ENCODE peak calls at places on chromosomes 5 and 9, in seven cellular contexts. Z, R, W, N, O, M and J are unnamed samples.

GRCh38 chr5:5473224-5473623 is 50.7 kb downstream of the ICE1 start:
- DNase-seq in O (no peak), Z (no peak), R (no peak), M (no peak), N (no peak), W (no peak), J (no peak)

GRCh38 chr9:127729522-127730256 is 5.4 kb downstream of the TOR2A start:
- DNase-seq in W (no peak), Z (no peak), N (no peak), R (no peak), M (no peak), O (peak), J (no peak)

GRCh38 chr9:34522971-34523797 is at the start of gene ENHO:
- DNase-seq in R (peak), W (peak), N (no peak), M (peak), O (peak), Z (peak), J (peak)

GRCh38 chr9:107174441-107174840 is 108.6 kb upstream of the RAD23B start:
- DNase-seq in Z (no peak), O (no peak), W (no peak), M (no peak), R (no peak), N (no peak), J (no peak)

GRCh38 chr5:38453506-38453905 is 102.9 kb downstream of the LIFR start:
- DNase-seq in R (no peak), W (no peak), N (peak), O (no peak), Z (no peak), M (no peak), J (no peak)

GRCh38 chr9:126604059-126604685 is 9.6 kb upstream of the LMX1B start:
- DNase-seq in Z (no peak), R (no peak), N (no peak), M (no peak), O (no peak), W (no peak), J (no peak)

GRCh38 chr9:136326061-136326776 is 1.1 kb upstream of the GPSM1 start:
- DNase-seq in M (no peak), N (no peak), W (no peak), Z (peak), O (no peak), R (no peak), J (peak)

GRCh38 chr9:131278421-131279111 is 2.3 kb upstream of the FAM78A start:
- DNase-seq in O (no peak), Z (no peak), N (no peak), M (peak), W (no peak), R (no peak), J (no peak)

GRCh38 chr9:37899041-37899440 is 4.9 kb downstream of the SLC25A51 start:
- DNase-seq in M (no peak), W (no peak), N (no peak), O (no peak), R (no peak), Z (no peak), J (no peak)

GRCh38 chr9:37201581-37201980 is 81.2 kb downstream of the ZCCHC7 start:
- DNase-seq in M (no peak), Z (peak), O (no peak), R (no peak), W (no peak), N (no peak), J (no peak)

GRCh38 chr5:40410231-40410861 is 269.4 kb upstream of the PTGER4 start:
- DNase-seq in R (no peak), N (no peak), O (no peak), W (no peak), M (no peak), Z (no peak), J (no peak)

GRCh38 chr9:99255651-99256050 is 33.6 kb downstream of the SEC61B start:
- DNase-seq in N (no peak), M (no peak), R (no peak), O (no peak), W (no peak), Z (no peak), J (no peak)

GRCh38 chr9:15253197-15253596 is 53.8 kb downstream of the TTC39B start:
- DNase-seq in M (no peak), Z (peak), O (no peak), W (no peak), R (no peak), N (no peak), J (no peak)

GRCh38 chr5:143403357-143403606 is 204 bp downstream of the NR3C1 start:
- DNase-seq in W (no peak), N (no peak), R (no peak), M (peak), Z (no peak), O (no peak), J (no peak)

GRCh38 chr5:76766746-76767145 is 50.8 kb downstream of the F2R start:
- DNase-seq in M (no peak), W (peak), Z (no peak), R (no peak), O (no peak), N (no peak), J (no peak)

GRCh38 chr5:37110128-37110527 is 139.0 kb downstream of the CPLANE1 start:
- DNase-seq in N (no peak), R (no peak), W (no peak), Z (no peak), O (no peak), M (no peak), J (no peak)

GRCh38 chr9:3848445-3849114 is 322.8 kb upstream of the RFX3 start:
- DNase-seq in O (peak), M (no peak), W (no peak), N (no peak), R (peak), Z (peak), J (peak)

GRCh38 chr9:20316372-20316771 is 305.9 kb downstream of the MLLT3 start:
- DNase-seq in N (no peak), W (no peak), R (no peak), M (no peak), O (no peak), Z (no peak), J (no peak)

GRCh38 chr9:20317701-20318100 is 304.6 kb downstream of the MLLT3 start:
- DNase-seq in O (no peak), W (no peak), R (no peak), Z (no peak), N (no peak), M (no peak), J (no peak)

GRCh38 chr9:20315672-20316071 is 306.6 kb downstream of the MLLT3 start:
- DNase-seq in M (no peak), N (no peak), O (no peak), W (no peak), R (no peak), Z (no peak), J (no peak)

GRCh38 chr9:20312732-20313131 is 309.6 kb downstream of the MLLT3 start:
- DNase-seq in Z (no peak), W (no peak), O (no peak), N (no peak), R (peak), M (no peak), J (no peak)

GRCh38 chr9:20314981-20315380 is 307.3 kb downstream of the MLLT3 start:
- DNase-seq in W (no peak), N (no peak), M (no peak), O (no peak), R (no peak), Z (no peak), J (no peak)
- TF ChIP-seq REST in W (no peak), N (no peak), M (no peak), O (no peak), R (no peak), Z (no peak), J (no peak)

GRCh38 chr5:115272297-115272958 is 9.8 kb upstream of the PGGT1B start:
- DNase-seq in N (no peak), O (no peak), R (no peak), Z (no peak), W (no peak), M (no peak), J (no peak)

GRCh38 chr5:115271295-115272060 is 8.8 kb upstream of the PGGT1B start:
- DNase-seq in R (no peak), M (no peak), O (no peak), W (no peak), Z (no peak), N (no peak), J (no peak)

GRCh38 chr5:115274584-115274983 is 11.9 kb upstream of the PGGT1B start:
- DNase-seq in M (no peak), W (no peak), O (no peak), N (no peak), R (no peak), Z (no peak), J (no peak)
- H3K4me2 ChIP-seq in M (no peak), W (no peak), O (no peak), N (no peak), R (no peak), Z (no peak), J (no peak)

DNA sequence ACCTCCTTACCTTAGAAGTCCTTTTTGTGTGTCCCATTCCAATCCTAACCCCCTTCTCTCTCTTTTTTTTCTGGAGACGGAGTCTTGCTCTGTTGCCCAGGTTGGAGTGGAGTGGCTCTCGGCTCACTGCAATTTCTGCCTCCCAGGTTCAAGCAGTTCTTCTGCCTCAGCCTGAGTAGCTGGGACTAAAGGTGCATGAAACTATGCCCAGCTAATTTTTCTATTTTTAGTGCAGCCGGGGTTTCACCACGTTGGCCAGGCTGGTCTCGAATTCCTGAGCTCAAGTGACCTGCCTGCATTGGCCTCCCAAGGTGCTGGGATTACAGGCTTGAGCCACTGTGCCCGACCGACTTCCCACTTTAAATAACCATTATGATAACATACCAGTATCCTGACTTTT is 17.5 kb downstream of the TMEM38B start:
- DNase-seq in M (no peak), Z (no peak), W (no peak), R (no peak), N (no peak), O (no peak), J (no peak)
- TF ChIP-seq REST in M (no peak), Z (no peak), W (no peak), R (no peak), N (no peak), O (no peak), J (no peak)

GRCh38 chr5:34813473-34813872 is 25.5 kb upstream of the TTC23L start:
- DNase-seq in M (no peak), O (no peak), W (no peak), Z (no peak), N (no peak), R (no peak), J (no peak)

GRCh38 chr5:34806532-34806931 is 32.4 kb upstream of the TTC23L start:
- DNase-seq in N (no peak), R (no peak), O (no peak), Z (peak), M (no peak), W (no peak), J (no peak)

DNA sequence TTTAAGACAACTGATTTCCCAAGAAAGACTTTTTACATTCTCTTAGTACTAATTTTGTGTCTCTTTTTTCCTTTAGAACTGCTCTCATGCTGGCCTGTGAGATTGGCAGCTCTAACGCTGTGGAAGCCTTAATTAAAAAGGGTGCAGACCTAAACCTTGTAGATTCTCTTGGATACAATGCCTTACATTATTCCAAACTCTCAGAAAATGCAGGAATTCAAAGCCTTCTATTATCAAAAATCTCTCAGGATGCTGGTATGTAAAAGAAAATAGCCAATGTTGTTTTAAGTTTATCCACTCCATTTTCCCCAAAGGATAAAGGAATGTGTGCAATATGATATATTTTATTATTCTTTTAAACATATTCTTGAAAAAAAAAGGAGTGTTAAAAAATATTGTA is 27.3 kb upstream of the TTC23L start:
- DNase-seq in N (no peak), O (no peak), M (no peak), R (no peak), W (no peak), Z (no peak), J (no peak)
- H3K4me2 ChIP-seq in N (no peak), O (no peak), M (no peak), R (no peak), W (no peak), Z (no peak), J (peak)

GRCh38 chr5:98309785-98310566 is 463.5 kb upstream of the RGMB start:
- DNase-seq in W (peak), M (no peak), Z (peak), O (peak), N (peak), R (peak), J (no peak)
- TF ChIP-seq REST in W (no peak), M (no peak), Z (no peak), O (no peak), N (no peak), R (no peak), J (peak)

GRCh38 chr9:95516221-95516735 is 493 bp downstream of the PTCH1 start:
- DNase-seq in M (peak), O (no peak), N (no peak), W (no peak), R (no peak), Z (peak), J (peak)

GRCh38 chr9:95517559-95517933 is 775 bp upstream of the PTCH1 start:
- DNase-seq in O (no peak), R (no peak), N (no peak), M (no peak), Z (no peak), W (no peak), J (no peak)

GRCh38 chr9:95516736-95517558 is at the start of gene PTCH1:
- DNase-seq in N (no peak), R (peak), W (no peak), Z (peak), M (peak), O (no peak), J (peak)

GRCh38 chr9:95515272-95516113 is 1.3 kb downstream of the PTCH1 start:
- DNase-seq in W (no peak), N (no peak), Z (peak), M (no peak), O (no peak), R (no peak), J (peak)

GRCh38 chr9:95518026-95518425 is 1.3 kb upstream of the PTCH1 start:
- DNase-seq in O (no peak), R (no peak), M (no peak), N (no peak), W (no peak), Z (no peak), J (no peak)
- H3K4me2 ChIP-seq in O (no peak), R (no peak), M (no peak), N (no peak), W (no peak), Z (no peak), J (no peak)

GRCh38 chr5:135217669-135218485 is 181.2 kb downstream of the MACROH2A1 start:
- DNase-seq in Z (peak), W (no peak), M (peak), O (no peak), N (no peak), R (no peak), J (no peak)

GRCh38 chr5:135216813-135217154 is 182.2 kb downstream of the MACROH2A1 start:
- DNase-seq in Z (no peak), N (no peak), M (no peak), W (no peak), O (no peak), R (no peak), J (no peak)

GRCh38 chr5:135215617-135215995 is 181.6 kb upstream of the PITX1 start:
- DNase-seq in R (no peak), M (no peak), W (no peak), Z (no peak), N (no peak), O (no peak), J (no peak)

GRCh38 chr5:135214897-135215616 is 181.0 kb upstream of the PITX1 start:
- DNase-seq in W (no peak), M (no peak), N (no peak), Z (no peak), O (no peak), R (no peak), J (peak)

DNA sequence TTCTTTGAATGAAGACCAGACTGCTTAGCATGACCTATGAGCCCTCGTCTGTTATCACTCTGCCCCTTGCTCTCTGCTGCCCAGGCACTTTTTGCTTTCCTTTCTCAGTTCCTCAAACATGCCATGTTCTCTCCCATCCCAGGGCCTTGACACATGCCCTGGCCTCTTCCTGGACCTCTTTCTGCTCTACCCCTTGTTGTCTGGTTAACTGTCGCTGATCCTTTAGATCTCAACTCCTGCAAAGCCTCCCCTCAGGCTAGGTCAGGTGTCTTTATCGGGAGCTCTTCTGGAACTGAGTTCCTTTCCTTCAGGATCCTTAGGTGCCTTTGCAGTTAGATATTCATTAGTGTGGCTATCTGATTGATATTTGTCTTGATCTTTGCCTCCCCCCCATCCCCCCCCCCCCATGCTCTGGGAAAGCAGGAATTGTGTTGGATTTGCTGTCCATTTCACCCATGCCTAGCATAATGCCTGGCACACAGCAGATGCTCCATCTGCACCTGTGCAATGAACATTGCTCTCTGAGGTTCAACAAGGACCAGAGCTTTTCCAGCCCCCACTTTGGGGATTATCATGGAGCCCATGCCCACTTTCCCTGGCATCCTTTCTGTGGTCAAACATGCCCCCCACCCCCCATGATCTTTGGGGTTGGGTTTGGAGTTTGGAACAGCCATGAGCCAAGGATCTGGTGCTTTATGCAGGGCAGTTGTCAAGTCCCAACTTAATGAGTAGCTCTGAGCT is 182.2 kb upstream of the PITX1 start:
- DNase-seq in M (no peak), W (no peak), R (no peak), N (no peak), O (no peak), Z (no peak), J (no peak)
- TF ChIP-seq REST in M (no peak), W (no peak), R (no peak), N (no peak), O (no peak), Z (no peak), J (no peak)

GRCh38 chr5:133818869-133819600 is 149.4 kb downstream of the C5orf15 start:
- DNase-seq in Z (no peak), W (no peak), R (no peak), N (no peak), M (no peak), O (no peak), J (no peak)

GRCh38 chr5:133820516-133820915 is 147.9 kb downstream of the C5orf15 start:
- DNase-seq in Z (no peak), R (no peak), M (no peak), N (no peak), W (no peak), O (no peak), J (no peak)

GRCh38 chr5:133821889-133822288 is 146.5 kb downstream of the C5orf15 start:
- DNase-seq in W (no peak), N (no peak), M (no peak), Z (no peak), O (no peak), R (no peak), J (no peak)

GRCh38 chr5:133819977-133820471 is 148.4 kb downstream of the C5orf15 start:
- DNase-seq in Z (no peak), W (no peak), N (no peak), M (no peak), O (no peak), R (no peak), J (no peak)

DNA sequence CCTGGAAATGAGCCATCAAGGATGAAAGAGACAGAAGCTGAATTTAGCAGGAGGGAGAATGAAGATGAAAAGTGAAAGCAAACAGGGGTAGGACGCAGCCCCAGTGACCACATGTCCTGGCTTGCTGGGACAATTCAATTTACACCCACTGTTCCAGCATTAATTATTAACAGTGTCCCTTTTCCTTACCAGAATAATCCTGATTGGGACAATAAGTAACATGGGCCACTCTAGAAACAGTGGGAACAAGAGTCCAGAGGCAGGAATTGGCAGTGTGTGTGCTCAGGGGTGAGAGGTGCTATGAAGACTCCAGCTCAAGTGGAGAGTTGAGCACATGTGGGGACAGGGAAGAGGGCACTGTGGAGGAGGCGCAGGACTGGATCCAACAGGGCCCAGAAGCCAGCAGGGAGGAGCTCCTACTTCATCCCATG is 147.1 kb downstream of the C5orf15 start:
- DNase-seq in Z (no peak), M (no peak), N (no peak), R (no peak), W (no peak), O (no peak), J (no peak)
- H3K4me2 ChIP-seq in Z (no peak), M (no peak), N (peak), R (peak), W (no peak), O (peak), J (no peak)

GRCh38 chr9:111743275-111743674 is 51.5 kb downstream of the SHOC1 start:
- DNase-seq in N (no peak), R (peak), M (no peak), W (peak), O (peak), Z (no peak), J (no peak)
- TF ChIP-seq REST in N (no peak), R (no peak), M (no peak), W (no peak), O (no peak), Z (no peak), J (no peak)

DNA sequence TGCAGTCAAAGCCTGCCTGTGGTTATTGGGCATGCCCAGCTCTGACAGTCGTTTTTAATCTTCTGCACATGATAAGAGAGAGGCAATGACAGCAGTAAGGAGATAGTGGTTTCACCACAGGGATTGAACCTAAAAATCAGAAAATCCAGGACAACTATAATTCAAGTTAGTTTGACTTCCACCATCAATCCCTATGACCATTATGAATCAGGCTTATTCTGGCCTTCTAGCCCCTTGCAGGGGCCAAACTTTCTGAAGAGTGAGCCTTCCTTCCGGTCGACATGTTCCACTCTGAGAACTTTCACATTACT is 782.9 kb upstream of the NUDT12 start:
- DNase-seq in O (no peak), R (no peak), W (no peak), M (no peak), N (no peak), Z (no peak), J (no peak)
- H3K4me2 ChIP-seq in O (no peak), R (peak), W (no peak), M (no peak), N (no peak), Z (no peak), J (no peak)